ENCODE peak calls at places on chromosomes 11 and 22, in five cellular contexts. T, K, S, Q and R are unnamed samples.
A peak's percentile ranks its signal among the peaks of the same experiment; 100 is the strongest.

GRCh38 chr11:3836903-3837302 is 3.9 kb downstream of the RHOG start:
- DNase-seq in T (no peak), K (no peak), S (peak; percentile 87), Q (no peak), R (no peak)

GRCh38 chr11:123451183-123451907 is 21.3 kb downstream of the GRAMD1B start:
- DNase-seq in T (no peak), K (no peak), S (no peak), Q (no peak), R (no peak)

GRCh38 chr22:17867160-17867785 is 93.0 kb upstream of the BID start:
- DNase-seq in T (no peak), K (no peak), S (no peak), Q (peak; percentile 51), R (no peak)

GRCh38 chr22:44892803-44893730 is 116.7 kb downstream of the PHF21B start:
- DNase-seq in T (no peak), K (peak; percentile 28), S (no peak), Q (no peak), R (no peak)

GRCh38 chr11:81869337-81870065 is 864.2 kb downstream of the FAM181B start:
- DNase-seq in T (no peak), K (peak; percentile 84), S (no peak), Q (no peak), R (no peak)

GRCh38 chr11:20022363-20023081 is 137.8 kb downstream of the DBX1 start:
- DNase-seq in T (no peak), K (no peak), S (no peak), Q (peak; percentile 27), R (no peak)

GRCh38 chr11:86954288-86955110 is 696 bp downstream of the FZD4 start:
- DNase-seq in T (no peak), K (no peak), S (no peak), Q (peak; percentile 60), R (peak; percentile 17)

GRCh38 chr11:783581-784015 is 6.3 kb downstream of the CEND1 start:
- DNase-seq in T (peak; percentile 81), K (no peak), S (peak; percentile 84), Q (peak; percentile 76), R (peak; percentile 44)

GRCh38 chr11:1041471-1041870 is 5.0 kb upstream of the MUC6 start:
- DNase-seq in T (no peak), K (no peak), S (no peak), Q (no peak), R (no peak)

GRCh38 chr11:118609380-118610219 is 2.2 kb downstream of the PHLDB1 start:
- DNase-seq in T (no peak), K (peak; percentile 72), S (peak; percentile 69), Q (peak; percentile 58), R (no peak)

GRCh38 chr11:69808708-69809107 is 10.5 kb downstream of the FGF3 start:
- DNase-seq in T (peak; percentile 47), K (no peak), S (no peak), Q (no peak), R (no peak)

GRCh38 chr11:18471995-18472394 is 16.3 kb downstream of the LDHAL6A start:
- DNase-seq in T (no peak), K (no peak), S (no peak), Q (no peak), R (no peak)

GRCh38 chr11:114348200-114349191 is 51.8 kb downstream of the C11orf71 start:
- DNase-seq in T (peak; percentile 36), K (no peak), S (no peak), Q (no peak), R (peak; percentile 14)

GRCh38 chr11:134573857-134574256 is 161.8 kb upstream of the B3GAT1 start:
- DNase-seq in T (no peak), K (peak; percentile 22), S (no peak), Q (no peak), R (no peak)